ENCODE peak calls at places on chromosome 6, in four cellular contexts. J, I, P and K are unnamed samples.

GRCh38 chr6:2845880-2846208 is 4.2 kb upstream of the SERPINB1 start:
- DNase-seq in J (no peak), I (no peak), P (no peak), K (no peak)

GRCh38 chr6:15893556-15894253 is 230.9 kb upstream of the DTNBP1 start:
- DNase-seq in J (no peak), I (no peak), P (no peak), K (no peak)

GRCh38 chr6:144377586-144377985 is 92.5 kb downstream of the UTRN start:
- DNase-seq in J (no peak), I (no peak), P (no peak), K (peak; percentile 16)

GRCh38 chr6:48080227-48081009 is 30.6 kb downstream of the PTCHD4 start:
- DNase-seq in J (no peak), I (no peak), P (no peak), K (no peak)

GRCh38 chr6:147707524-147707923 is 199.0 kb downstream of the SAMD5 start:
- DNase-seq in J (no peak), I (no peak), P (no peak), K (no peak)

GRCh38 chr6:35142578-35142977 is 1.4 kb upstream of the TCP11 start:
- DNase-seq in J (no peak), I (no peak), P (no peak), K (no peak)

GRCh38 chr6:145887969-145888368 is 73.4 kb upstream of the FBXO30 start:
- DNase-seq in J (no peak), I (no peak), P (no peak), K (no peak)

GRCh38 chr6:101276066-101276465 is 117.4 kb upstream of the GRIK2 start:
- DNase-seq in J (no peak), I (no peak), P (no peak), K (no peak)

GRCh38 chr6:138572885-138573284 is 73.6 kb upstream of the NHSL1 start:
- DNase-seq in J (no peak), I (no peak), P (no peak), K (no peak)

GRCh38 chr6:32176476-32177181 is 745 bp upstream of the AGPAT1 start:
- DNase-seq in J (peak; percentile 48), I (no peak), P (no peak), K (no peak)

GRCh38 chr6:31010393-31011060 is at the start of gene MUC22:
- DNase-seq in J (no peak), I (no peak), P (no peak), K (no peak)

GRCh38 chr6:110178626-110179405 is 654 bp downstream of the WASF1 start:
- DNase-seq in J (peak; percentile 86), I (peak; percentile 64), P (peak; percentile 23), K (peak; percentile 42)

GRCh38 chr6:36204068-36204753 is 7.7 kb downstream of the BRPF3 start:
- DNase-seq in J (no peak), I (peak; percentile 31), P (no peak), K (no peak)

GRCh38 chr6:130132286-130132701 is 90.5 kb downstream of the SAMD3 start:
- DNase-seq in J (no peak), I (no peak), P (no peak), K (no peak)

GRCh38 chr6:112282217-112282616 is 27.9 kb upstream of the LAMA4 start:
- DNase-seq in J (no peak), I (no peak), P (no peak), K (peak; percentile 29)

GRCh38 chr6:26430787-26431186 is 9.5 kb upstream of the BTN3A3 start:
- DNase-seq in J (no peak), I (no peak), P (no peak), K (no peak)

GRCh38 chr6:145895802-145896201 is 68.4 kb downstream of the SHPRH start:
- DNase-seq in J (no peak), I (no peak), P (peak; percentile 0), K (no peak)